ENCODE peak calls at places on chromosomes 13 and 19, in four cellular contexts. A, D, T and C are unnamed samples.

GRCh38 chr19:18543814-18544475 is 572 bp upstream of the FKBP8 start:
- DNase-seq in A (peak), D (peak), T (peak), C (peak)

GRCh38 chr13:31947105-31947504 is 84.5 kb upstream of the FRY start:
- DNase-seq in A (no peak), D (no peak), T (no peak), C (no peak)

GRCh38 chr13:43596924-43597598 is 189.7 kb downstream of the ENOX1 start:
- DNase-seq in A (no peak), D (no peak), T (no peak), C (no peak)

GRCh38 chr13:95275322-95276118 is 25.7 kb downstream of the ABCC4 start:
- DNase-seq in A (peak), D (no peak), T (no peak), C (no peak)

GRCh38 chr19:58056261-58056660 is 2.8 kb upstream of the ZNF135 start:
- DNase-seq in A (no peak), D (no peak), T (no peak), C (no peak)

GRCh38 chr13:75016225-75016624 is 465.7 kb downstream of the TBC1D4 start:
- DNase-seq in A (no peak), D (no peak), T (no peak), C (no peak)

GRCh38 chr19:5031231-5032100 is 62.6 kb downstream of the KDM4B start:
- DNase-seq in A (peak), D (peak), T (peak), C (peak)

GRCh38 chr13:19967619-19968018 is 9.1 kb downstream of the ZMYM2 start:
- DNase-seq in A (no peak), D (no peak), T (no peak), C (no peak)

GRCh38 chr19:42325896-42326771 is 699 bp downstream of the MEGF8 start:
- DNase-seq in A (no peak), D (peak), T (no peak), C (no peak)

GRCh38 chr13:50208826-50209335 is 193.6 kb downstream of the KCNRG start:
- DNase-seq in A (peak), D (peak), T (no peak), C (peak)

GRCh38 chr13:102729560-102730275 is 34.9 kb upstream of the METTL21C start:
- DNase-seq in A (no peak), D (no peak), T (no peak), C (peak)

GRCh38 chr13:31264146-31264545 is 64.4 kb downstream of the B3GLCT start:
- DNase-seq in A (no peak), D (no peak), T (no peak), C (no peak)

GRCh38 chr13:38350114-38350617 is 515 bp downstream of the UFM1 start:
- DNase-seq in A (peak), D (peak), T (no peak), C (peak)

GRCh38 chr13:38346764-38347163 is 2.9 kb upstream of the UFM1 start:
- DNase-seq in A (no peak), D (no peak), T (no peak), C (no peak)

GRCh38 chr13:38349386-38350113 is at the start of gene UFM1:
- DNase-seq in A (peak), D (peak), T (peak), C (peak)

DNA sequence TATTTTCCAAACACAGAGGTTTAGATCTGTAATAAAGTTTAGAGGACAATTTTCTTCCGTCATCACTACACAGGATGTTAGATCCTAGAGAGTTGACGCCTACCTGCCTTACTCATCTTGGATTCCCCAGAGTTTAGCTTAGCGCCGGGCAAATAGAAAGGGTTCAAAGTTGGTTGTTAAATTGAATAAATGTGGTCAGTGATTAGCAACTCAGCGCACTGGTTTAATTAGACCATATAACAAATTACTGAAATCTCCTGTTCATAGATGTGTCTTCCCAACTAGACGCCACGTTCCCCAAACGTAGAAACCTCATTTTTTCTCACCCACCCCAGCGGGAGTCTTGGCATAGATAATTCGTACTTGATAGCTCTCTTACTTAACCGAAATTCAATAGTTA is 761 bp upstream of the UFM1 start:
- DNase-seq in A (no peak), D (no peak), T (no peak), C (peak)
- TF ChIP-seq CHD4 in A (no peak), D (no peak), T (no peak), C (no peak)

GRCh38 chr19:40524133-40524549 is 52.5 kb upstream of the SHKBP1 start:
- DNase-seq in A (no peak), D (no peak), T (no peak), C (no peak)

GRCh38 chr19:40525234-40526051 is 51.2 kb upstream of the SHKBP1 start:
- DNase-seq in A (no peak), D (no peak), T (no peak), C (no peak)

GRCh38 chr19:40524655-40525054 is 52.0 kb upstream of the SHKBP1 start:
- DNase-seq in A (no peak), D (no peak), T (no peak), C (no peak)

GRCh38 chr19:40521276-40521675 is 54.5 kb downstream of the SPTBN4 start:
- DNase-seq in A (peak), D (no peak), T (no peak), C (peak)

DNA sequence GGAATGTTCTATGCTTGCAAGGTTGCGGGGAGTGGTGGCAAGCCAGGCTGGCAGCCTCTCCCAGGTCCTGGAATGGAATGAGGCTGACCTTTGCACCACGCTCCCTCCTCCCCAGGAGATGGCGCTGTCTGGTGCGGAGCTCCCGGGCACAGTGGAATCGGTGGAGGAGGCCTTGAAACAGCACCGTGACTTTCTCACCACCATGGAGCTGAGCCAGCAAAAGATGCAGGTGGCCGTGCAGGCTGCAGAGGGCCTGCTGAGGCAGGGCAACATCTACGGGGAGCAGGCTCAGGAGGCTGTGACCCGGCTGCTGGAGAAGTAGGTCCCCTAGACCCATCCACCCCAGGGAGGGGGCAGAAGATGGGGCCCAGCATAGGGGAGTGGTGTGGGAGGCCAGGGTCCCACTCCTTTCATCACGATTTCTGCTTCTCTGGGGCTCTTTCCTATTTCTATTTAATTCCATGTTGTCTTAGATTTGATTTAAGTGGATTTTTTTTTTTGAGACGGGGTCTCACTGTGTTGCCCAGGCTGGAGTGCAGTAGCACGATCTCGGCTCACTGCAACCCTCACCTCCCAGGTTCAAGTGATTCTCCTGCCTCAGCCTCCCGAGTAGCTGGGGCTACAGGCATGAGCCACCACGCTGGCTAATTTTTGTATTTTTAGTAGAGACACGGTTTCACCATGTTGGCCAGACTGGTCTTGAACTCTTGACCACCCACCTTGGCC is 53.2 kb upstream of the SHKBP1 start:
- DNase-seq in A (peak), D (peak), T (no peak), C (peak)
- TF ChIP-seq REST in A (no peak), D (no peak), T (no peak), C (no peak)

GRCh38 chr19:54552913-54553310 is 20.7 kb upstream of the LILRA2 start:
- DNase-seq in A (no peak), D (no peak), T (no peak), C (no peak)
- TF ChIP-seq CHD4 in A (no peak), D (no peak), T (no peak), C (no peak)

GRCh38 chr19:17309198-17309961 is at the start of gene DDA1:
- DNase-seq in A (peak), D (peak), T (peak), C (peak)
- TF ChIP-seq REST in A (no peak), D (no peak), T (no peak), C (no peak)

GRCh38 chr19:23996549-23996948 is 81.9 kb downstream of the ZNF726 start:
- DNase-seq in A (peak), D (peak), T (no peak), C (peak)
- TF ChIP-seq CHD4 in A (no peak), D (no peak), T (no peak), C (no peak)

GRCh38 chr19:32862741-32863140 is 6.8 kb downstream of the SLC7A9 start:
- DNase-seq in A (no peak), D (no peak), T (no peak), C (no peak)
- TF ChIP-seq REST in A (no peak), D (no peak), T (no peak), C (no peak)